ENCODE peak calls at places on chromosome 2, in six cellular contexts. F, E, O, R, W and J are unnamed samples.

GRCh38 chr2:233326500-233326899 is 18.9 kb downstream of the SAG start:
- DNase-seq in F (no peak), E (no peak), O (no peak), R (no peak), W (no peak), J (no peak)

GRCh38 chr2:105398522-105399206 is at the start of gene FHL2:
- DNase-seq in F (peak), E (peak), O (no peak), R (peak), W (peak), J (no peak)

GRCh38 chr2:205580591-205580990 is 101.7 kb upstream of the NRP2 start:
- DNase-seq in F (no peak), E (peak), O (no peak), R (no peak), W (no peak), J (no peak)

GRCh38 chr2:161576421-161576820 is 47.8 kb upstream of the SLC4A10 start:
- DNase-seq in F (peak), E (no peak), O (no peak), R (no peak), W (no peak), J (no peak)

GRCh38 chr2:161586517-161587167 is 37.6 kb upstream of the SLC4A10 start:
- DNase-seq in F (peak), E (peak), O (peak), R (no peak), W (no peak), J (no peak)

GRCh38 chr2:190404487-190404886 is 3.7 kb upstream of the MFSD6 start:
- DNase-seq in F (peak), E (peak), O (peak), R (no peak), W (no peak), J (peak)

GRCh38 chr2:217753460-217754200 is 249.2 kb downstream of the TNS1 start:
- DNase-seq in F (no peak), E (peak), O (no peak), R (no peak), W (no peak), J (no peak)

GRCh38 chr2:26675651-26676255 is 16.8 kb upstream of the KCNK3 start:
- DNase-seq in F (no peak), E (no peak), O (no peak), R (no peak), W (no peak), J (no peak)

GRCh38 chr2:74747411-74748080 is 86.4 kb upstream of the HK2 start:
- DNase-seq in F (peak), E (peak), O (no peak), R (no peak), W (no peak), J (no peak)

GRCh38 chr2:206856474-206856873 is 82.8 kb upstream of the CPO start:
- DNase-seq in F (no peak), E (peak), O (no peak), R (no peak), W (no peak), J (no peak)

GRCh38 chr2:196983934-196984333 is 57.4 kb upstream of the PGAP1 start:
- DNase-seq in F (peak), E (peak), O (no peak), R (no peak), W (no peak), J (no peak)

GRCh38 chr2:201057715-201058248 is 13.7 kb downstream of the HYCC2 start:
- DNase-seq in F (no peak), E (no peak), O (no peak), R (no peak), W (no peak), J (no peak)

GRCh38 chr2:226583715-226584114 is 215.9 kb downstream of the IRS1 start:
- DNase-seq in F (no peak), E (peak), O (no peak), R (no peak), W (no peak), J (no peak)

GRCh38 chr2:189408294-189408693 is 33.0 kb upstream of the WDR75 start:
- DNase-seq in F (no peak), E (peak), O (no peak), R (no peak), W (no peak), J (no peak)

GRCh38 chr2:72827999-72828646 is 2.3 kb upstream of the EXOC6B start:
- DNase-seq in F (no peak), E (peak), O (no peak), R (no peak), W (no peak), J (peak)

GRCh38 chr2:10303634-10304378 is 1.1 kb downstream of the HPCAL1 start:
- DNase-seq in F (peak), E (peak), O (peak), R (no peak), W (peak), J (no peak)

GRCh38 chr2:105795575-105795934 is 50.8 kb downstream of the NCK2 start:
- DNase-seq in F (peak), E (no peak), O (no peak), R (no peak), W (peak), J (no peak)

GRCh38 chr2:105397025-105397722 is 1.7 kb downstream of the FHL2 start:
- DNase-seq in F (no peak), E (peak), O (no peak), R (no peak), W (no peak), J (no peak)

GRCh38 chr2:67694464-67694863 is 297.3 kb downstream of the ETAA1 start:
- DNase-seq in F (no peak), E (no peak), O (no peak), R (no peak), W (no peak), J (no peak)

GRCh38 chr2:17148298-17149228 is 369.7 kb downstream of the RAD51AP2 start:
- DNase-seq in F (peak), E (peak), O (peak), R (no peak), W (no peak), J (no peak)

GRCh38 chr2:215363461-215364156 is 51.8 kb downstream of the ATIC start:
- DNase-seq in F (no peak), E (peak), O (no peak), R (no peak), W (no peak), J (no peak)

GRCh38 chr2:85066006-85066405 is 67.2 kb upstream of the TCF7L1 start:
- DNase-seq in F (no peak), E (no peak), O (no peak), R (no peak), W (no peak), J (no peak)

GRCh38 chr2:30296496-30296895 is 65.2 kb downstream of the LBH start:
- DNase-seq in F (no peak), E (no peak), O (no peak), R (no peak), W (no peak), J (no peak)

GRCh38 chr2:68251187-68251854 is 1.0 kb downstream of the PPP3R1 start:
- DNase-seq in F (peak), E (peak), O (peak), R (peak), W (peak), J (peak)

GRCh38 chr2:240999001-240999791 is 778 bp downstream of the SNED1 start:
- DNase-seq in F (no peak), E (no peak), O (no peak), R (no peak), W (peak), J (no peak)

GRCh38 chr2:215664847-215665525 is 229.1 kb upstream of the FN1 start:
- DNase-seq in F (peak), E (peak), O (no peak), R (no peak), W (no peak), J (peak)

GRCh38 chr2:170165129-170165528 is 12.8 kb upstream of the MYO3B start:
- DNase-seq in F (no peak), E (no peak), O (no peak), R (no peak), W (no peak), J (no peak)

GRCh38 chr2:182324665-182325064 is 102.2 kb downstream of the PDE1A start:
- DNase-seq in F (no peak), E (peak), O (no peak), R (no peak), W (no peak), J (no peak)

GRCh38 chr2:199861116-199861774 is 10.3 kb upstream of the FTCDNL1 start:
- DNase-seq in F (peak), E (peak), O (peak), R (no peak), W (no peak), J (no peak)

GRCh38 chr2:44776924-44777480 is 164.5 kb upstream of the SIX3 start:
- DNase-seq in F (no peak), E (no peak), O (no peak), R (no peak), W (no peak), J (no peak)

GRCh38 chr2:240947607-240948006 is 41.5 kb downstream of the CROCC2 start:
- DNase-seq in F (no peak), E (no peak), O (no peak), R (no peak), W (no peak), J (no peak)